ENCODE peak calls at places on chromosomes 4 and X, in six cellular contexts. One of them, this sample, is unnamed.

GRCh38 chr4:26150948-26151347 is 169.9 kb upstream of the RBPJ start:
- DNase-seq in A549: no peak
- DNase-seq in endothelial cell of umbilical vein: no peak
- DNase-seq in K562: no peak
- DNase-seq in HepG2: no peak
- DNase-seq in GM12878: no peak
- DNase-seq in this sample: peak

GRCh38 chr4:153591441-153591840 is 92.6 kb upstream of the TLR2 start:
- DNase-seq in GM12878: no peak
- DNase-seq in A549: no peak
- DNase-seq in K562: no peak
- DNase-seq in HepG2: no peak
- DNase-seq in endothelial cell of umbilical vein: no peak
- DNase-seq in this sample: no peak

GRCh38 chr4:152535236-152535902 is 523 bp downstream of the FBXW7 start:
- DNase-seq in endothelial cell of umbilical vein: no peak
- DNase-seq in A549: no peak
- DNase-seq in K562: peak
- DNase-seq in HepG2: no peak
- DNase-seq in GM12878: no peak
- DNase-seq in this sample: peak

GRCh38 chrX:10482262-10482661 is 138.1 kb downstream of the MID1 start:
- DNase-seq in endothelial cell of umbilical vein: peak
- DNase-seq in A549: no peak
- DNase-seq in HepG2: no peak
- DNase-seq in GM12878: no peak
- DNase-seq in K562: no peak
- DNase-seq in this sample: no peak

GRCh38 chr4:73213917-73214663 is 44.5 kb downstream of the ANKRD17 start:
- DNase-seq in A549: no peak
- DNase-seq in endothelial cell of umbilical vein: peak
- DNase-seq in K562: no peak
- DNase-seq in GM12878: no peak
- DNase-seq in HepG2: no peak
- DNase-seq in this sample: no peak

GRCh38 chr4:79638735-79639134 is 230.7 kb upstream of the GK2 start:
- DNase-seq in HepG2: no peak
- DNase-seq in endothelial cell of umbilical vein: no peak
- DNase-seq in K562: no peak
- DNase-seq in GM12878: no peak
- DNase-seq in A549: no peak
- DNase-seq in this sample: no peak

GRCh38 chr4:145936142-145937020 is 2.2 kb downstream of the ZNF827 start:
- DNase-seq in A549: peak
- DNase-seq in endothelial cell of umbilical vein: peak
- DNase-seq in GM12878: no peak
- DNase-seq in HepG2: peak
- DNase-seq in K562: peak
- DNase-seq in this sample: peak

GRCh38 chrX:13599491-13599890 is 30.1 kb downstream of the EGFL6 start:
- DNase-seq in K562: no peak
- DNase-seq in A549: no peak
- DNase-seq in HepG2: no peak
- DNase-seq in GM12878: no peak
- DNase-seq in endothelial cell of umbilical vein: no peak
- DNase-seq in this sample: no peak

GRCh38 chr4:147576084-147576483 is 41.1 kb upstream of the TMEM184C start:
- DNase-seq in GM12878: no peak
- DNase-seq in K562: no peak
- DNase-seq in A549: no peak
- DNase-seq in HepG2: no peak
- DNase-seq in endothelial cell of umbilical vein: no peak
- DNase-seq in this sample: no peak

GRCh38 chrX:7334253-7334935 is 186.4 kb upstream of the PUDP start:
- DNase-seq in HepG2: no peak
- DNase-seq in endothelial cell of umbilical vein: no peak
- DNase-seq in A549: no peak
- DNase-seq in K562: no peak
- DNase-seq in GM12878: no peak
- DNase-seq in this sample: no peak

GRCh38 chrX:102067966-102068723 is 57.3 kb upstream of the TCEAL2 start:
- DNase-seq in A549: peak
- DNase-seq in HepG2: peak
- DNase-seq in K562: peak
- DNase-seq in endothelial cell of umbilical vein: peak
- DNase-seq in GM12878: peak
- DNase-seq in this sample: peak

GRCh38 chrX:10685923-10686595 is 65.7 kb upstream of the MID1 start:
- DNase-seq in endothelial cell of umbilical vein: no peak
- DNase-seq in GM12878: no peak
- DNase-seq in A549: no peak
- DNase-seq in HepG2: no peak
- DNase-seq in K562: no peak
- DNase-seq in this sample: no peak

GRCh38 chr4:7135389-7135746 is 57.0 kb upstream of the SORCS2 start:
- DNase-seq in HepG2: no peak
- DNase-seq in GM12878: no peak
- DNase-seq in K562: no peak
- DNase-seq in A549: no peak
- DNase-seq in endothelial cell of umbilical vein: peak
- DNase-seq in this sample: no peak

GRCh38 chrX:2499507-2499906 is 1.3 kb downstream of the DHRSX start:
- DNase-seq in K562: no peak
- DNase-seq in A549: no peak
- DNase-seq in endothelial cell of umbilical vein: no peak
- DNase-seq in HepG2: no peak
- DNase-seq in GM12878: no peak
- DNase-seq in this sample: no peak

GRCh38 chrX:2500091-2500680 is 590 bp downstream of the DHRSX start:
- DNase-seq in GM12878: no peak
- DNase-seq in endothelial cell of umbilical vein: peak
- DNase-seq in K562: peak
- DNase-seq in HepG2: peak
- DNase-seq in A549: peak
- DNase-seq in this sample: peak

GRCh38 chrX:2498781-2499302 is 1.9 kb downstream of the DHRSX start:
- DNase-seq in endothelial cell of umbilical vein: peak
- DNase-seq in GM12878: no peak
- DNase-seq in HepG2: peak
- DNase-seq in A549: peak
- DNase-seq in K562: peak
- DNase-seq in this sample: peak

GRCh38 chrX:2500681-2501151 is at the start of the genes DHRSX and ZBED1:
- DNase-seq in HepG2: no peak
- DNase-seq in endothelial cell of umbilical vein: no peak
- DNase-seq in GM12878: no peak
- DNase-seq in A549: peak
- DNase-seq in K562: peak
- DNase-seq in this sample: peak

DNA sequence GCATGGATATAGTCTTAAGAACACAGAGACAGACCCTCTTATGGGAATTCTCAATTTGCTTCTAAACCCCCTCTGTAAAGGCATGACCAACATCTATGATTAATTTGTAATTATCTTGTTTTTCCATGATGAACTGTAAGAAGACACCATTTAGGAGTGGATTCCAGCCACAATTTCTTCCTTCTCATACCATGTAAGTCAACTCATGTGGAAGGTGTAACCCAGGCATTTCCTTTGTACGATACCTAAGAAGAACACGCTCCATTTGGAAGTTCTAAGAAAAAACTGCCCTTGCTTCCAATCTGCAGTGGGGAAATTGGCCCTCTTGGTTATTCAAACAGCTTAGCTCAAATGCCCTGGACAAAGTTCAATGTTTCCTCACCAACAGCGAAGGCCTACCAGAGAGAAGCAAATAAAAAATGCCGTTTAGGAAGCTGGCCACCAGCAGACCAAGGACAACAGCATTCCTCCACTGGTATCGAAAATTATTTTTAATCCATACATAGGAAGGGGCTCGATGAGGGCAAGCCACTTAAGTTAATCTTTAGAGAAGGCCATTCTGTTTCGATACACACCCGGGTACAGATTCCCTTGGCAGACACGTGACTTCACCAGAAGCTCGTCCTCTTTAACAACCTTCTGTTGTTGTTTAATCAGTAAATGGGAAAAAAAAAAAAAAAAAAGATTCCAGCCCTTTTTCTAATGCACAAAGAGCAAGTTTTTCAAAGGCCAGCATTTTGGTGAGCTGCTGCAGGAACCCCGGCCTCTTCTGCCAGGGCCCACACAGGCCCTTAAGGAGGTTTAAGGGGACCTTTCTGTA is 2.6 kb downstream of the DHRSX start:
- DNase-seq in HepG2: peak
- DNase-seq in K562: no peak
- DNase-seq in A549: peak
- DNase-seq in GM12878: no peak
- DNase-seq in endothelial cell of umbilical vein: peak
- DNase-seq in this sample: no peak
- H3K4me3 ChIP-seq in HepG2: peak
- H3K4me3 ChIP-seq in K562: peak
- H3K4me3 ChIP-seq in A549: peak
- H3K4me3 ChIP-seq in GM12878: peak
- H3K4me3 ChIP-seq in endothelial cell of umbilical vein: peak
- H3K4me3 ChIP-seq in this sample: peak

GRCh38 chr4:171626554-171626953 is 186.7 kb upstream of the GALNTL6 start:
- DNase-seq in A549: no peak
- DNase-seq in GM12878: no peak
- DNase-seq in K562: peak
- DNase-seq in HepG2: no peak
- DNase-seq in endothelial cell of umbilical vein: no peak
- DNase-seq in this sample: no peak

GRCh38 chr4:171629182-171629581 is 184.0 kb upstream of the GALNTL6 start:
- DNase-seq in endothelial cell of umbilical vein: no peak
- DNase-seq in K562: peak
- DNase-seq in HepG2: no peak
- DNase-seq in GM12878: no peak
- DNase-seq in A549: no peak
- DNase-seq in this sample: no peak

GRCh38 chr4:171629737-171630136 is 183.5 kb upstream of the GALNTL6 start:
- DNase-seq in HepG2: peak
- DNase-seq in GM12878: no peak
- DNase-seq in A549: no peak
- DNase-seq in K562: peak
- DNase-seq in endothelial cell of umbilical vein: no peak
- DNase-seq in this sample: no peak
- TF ChIP-seq MYC in HepG2: no peak
- TF ChIP-seq MYC in GM12878: no peak
- TF ChIP-seq MYC in A549: no peak
- TF ChIP-seq MYC in K562: no peak
- TF ChIP-seq MYC in endothelial cell of umbilical vein: no peak
- TF ChIP-seq MYC in this sample: no peak

GRCh38 chrX:63718010-63718694 is 66.9 kb downstream of the ARHGEF9 start:
- DNase-seq in endothelial cell of umbilical vein: no peak
- DNase-seq in K562: no peak
- DNase-seq in A549: no peak
- DNase-seq in GM12878: no peak
- DNase-seq in HepG2: no peak
- DNase-seq in this sample: no peak
- H3K4me3 ChIP-seq in endothelial cell of umbilical vein: no peak
- H3K4me3 ChIP-seq in K562: no peak
- H3K4me3 ChIP-seq in A549: no peak
- H3K4me3 ChIP-seq in GM12878: no peak
- H3K4me3 ChIP-seq in HepG2: no peak
- H3K4me3 ChIP-seq in this sample: no peak

GRCh38 chrX:35115205-35115604 is 172.6 kb downstream of the FAM47B start:
- DNase-seq in A549: no peak
- DNase-seq in HepG2: no peak
- DNase-seq in endothelial cell of umbilical vein: peak
- DNase-seq in GM12878: no peak
- DNase-seq in K562: no peak
- DNase-seq in this sample: no peak
- TF ChIP-seq MYC in A549: no peak
- TF ChIP-seq MYC in HepG2: no peak
- TF ChIP-seq MYC in endothelial cell of umbilical vein: no peak
- TF ChIP-seq MYC in GM12878: no peak
- TF ChIP-seq MYC in K562: no peak
- TF ChIP-seq MYC in this sample: no peak

DNA sequence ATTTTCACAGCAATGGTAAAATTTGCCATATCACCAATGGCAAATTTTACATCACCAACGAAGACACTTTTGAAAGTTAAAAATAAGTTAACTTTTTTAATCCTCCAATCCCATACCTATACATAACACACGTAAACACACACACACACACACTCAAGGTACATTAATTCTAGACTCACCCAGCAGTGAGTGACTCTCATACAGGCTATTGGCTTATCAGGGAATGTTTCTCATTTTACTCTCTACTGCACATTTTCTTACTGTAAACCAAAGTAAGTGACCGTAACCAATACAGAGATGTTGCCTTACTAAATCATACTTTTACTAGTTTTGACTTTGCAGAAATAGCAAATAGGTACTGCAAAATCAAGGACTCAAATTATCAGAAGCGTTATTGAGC is 2.3 kb downstream of the VEGFC start:
- DNase-seq in endothelial cell of umbilical vein: no peak
- DNase-seq in HepG2: no peak
- DNase-seq in A549: no peak
- DNase-seq in K562: no peak
- DNase-seq in GM12878: no peak
- DNase-seq in this sample: no peak
- H3K4me3 ChIP-seq in endothelial cell of umbilical vein: peak
- H3K4me3 ChIP-seq in HepG2: no peak
- H3K4me3 ChIP-seq in A549: peak
- H3K4me3 ChIP-seq in K562: no peak
- H3K4me3 ChIP-seq in GM12878: no peak
- H3K4me3 ChIP-seq in this sample: no peak

GRCh38 chrX:110003167-110004156 is 548 bp downstream of the TMEM164 start:
- DNase-seq in A549: no peak
- DNase-seq in endothelial cell of umbilical vein: no peak
- DNase-seq in K562: peak
- DNase-seq in HepG2: no peak
- DNase-seq in GM12878: no peak
- DNase-seq in this sample: peak
- TF ChIP-seq MYC in A549: no peak
- TF ChIP-seq MYC in endothelial cell of umbilical vein: no peak
- TF ChIP-seq MYC in K562: no peak
- TF ChIP-seq MYC in HepG2: peak
- TF ChIP-seq MYC in GM12878: no peak
- TF ChIP-seq MYC in this sample: no peak